ENCODE peak calls at places on chromosomes 2 and 18, in ten cellular contexts. One of them, this sample, is unnamed.

GRCh38 chr18:62399306-62399705 is 74.2 kb downstream of the TNFRSF11A start:
- DNase-seq in dorsolateral prefrontal cortex: no peak
- DNase-seq in epithelial cell of esophagus: no peak
- DNase-seq in breast epithelium: no peak
- DNase-seq in A549: no peak
- DNase-seq in kidney epithelial cell: no peak
- DNase-seq in fibroblast of pulmonary artery: no peak
- DNase-seq in astrocyte of the spinal cord: no peak
- DNase-seq in left ventricle myocardium inferior: no peak
- DNase-seq in IMR-90: no peak
- DNase-seq in this sample: no peak

GRCh38 chr2:229090231-229090630 is 180.9 kb downstream of the PID1 start:
- DNase-seq in fibroblast of pulmonary artery: no peak
- DNase-seq in breast epithelium: no peak
- DNase-seq in astrocyte of the spinal cord: no peak
- DNase-seq in epithelial cell of esophagus: peak
- DNase-seq in A549: no peak
- DNase-seq in dorsolateral prefrontal cortex: no peak
- DNase-seq in kidney epithelial cell: no peak
- DNase-seq in left ventricle myocardium inferior: no peak
- DNase-seq in IMR-90: peak
- DNase-seq in this sample: no peak

GRCh38 chr2:46385786-46386577 is 88.8 kb downstream of the EPAS1 start:
- DNase-seq in epithelial cell of esophagus: peak
- DNase-seq in kidney epithelial cell: no peak
- DNase-seq in IMR-90: peak
- DNase-seq in left ventricle myocardium inferior: no peak
- DNase-seq in fibroblast of pulmonary artery: peak
- DNase-seq in A549: no peak
- DNase-seq in astrocyte of the spinal cord: no peak
- DNase-seq in breast epithelium: no peak
- DNase-seq in dorsolateral prefrontal cortex: no peak
- DNase-seq in this sample: no peak

GRCh38 chr2:160271166-160272086 is 71.4 kb upstream of the ITGB6 start:
- DNase-seq in dorsolateral prefrontal cortex: no peak
- DNase-seq in breast epithelium: no peak
- DNase-seq in astrocyte of the spinal cord: no peak
- DNase-seq in epithelial cell of esophagus: no peak
- DNase-seq in A549: no peak
- DNase-seq in fibroblast of pulmonary artery: no peak
- DNase-seq in left ventricle myocardium inferior: no peak
- DNase-seq in kidney epithelial cell: no peak
- DNase-seq in IMR-90: no peak
- DNase-seq in this sample: no peak

GRCh38 chr2:207766697-207767460 is 2.8 kb downstream of the FZD5 start:
- DNase-seq in breast epithelium: no peak
- DNase-seq in astrocyte of the spinal cord: no peak
- DNase-seq in left ventricle myocardium inferior: no peak
- DNase-seq in dorsolateral prefrontal cortex: no peak
- DNase-seq in epithelial cell of esophagus: peak
- DNase-seq in A549: no peak
- DNase-seq in IMR-90: no peak
- DNase-seq in kidney epithelial cell: no peak
- DNase-seq in fibroblast of pulmonary artery: no peak
- DNase-seq in this sample: no peak

GRCh38 chr18:29651121-29651675 is 1391.3 kb downstream of the DSC3 start:
- DNase-seq in dorsolateral prefrontal cortex: no peak
- DNase-seq in left ventricle myocardium inferior: no peak
- DNase-seq in fibroblast of pulmonary artery: peak
- DNase-seq in IMR-90: peak
- DNase-seq in kidney epithelial cell: peak
- DNase-seq in breast epithelium: no peak
- DNase-seq in epithelial cell of esophagus: peak
- DNase-seq in A549: no peak
- DNase-seq in astrocyte of the spinal cord: peak
- DNase-seq in this sample: no peak

GRCh38 chr2:239908308-239908707 is 116.8 kb downstream of the NDUFA10 start:
- DNase-seq in kidney epithelial cell: no peak
- DNase-seq in epithelial cell of esophagus: no peak
- DNase-seq in astrocyte of the spinal cord: no peak
- DNase-seq in dorsolateral prefrontal cortex: no peak
- DNase-seq in fibroblast of pulmonary artery: no peak
- DNase-seq in breast epithelium: no peak
- DNase-seq in left ventricle myocardium inferior: no peak
- DNase-seq in A549: no peak
- DNase-seq in IMR-90: no peak
- DNase-seq in this sample: no peak

GRCh38 chr2:3344897-3345296 is 32.7 kb downstream of the EIPR1 start:
- DNase-seq in epithelial cell of esophagus: no peak
- DNase-seq in left ventricle myocardium inferior: no peak
- DNase-seq in IMR-90: no peak
- DNase-seq in fibroblast of pulmonary artery: no peak
- DNase-seq in kidney epithelial cell: no peak
- DNase-seq in A549: no peak
- DNase-seq in breast epithelium: no peak
- DNase-seq in astrocyte of the spinal cord: no peak
- DNase-seq in dorsolateral prefrontal cortex: peak
- DNase-seq in this sample: no peak

GRCh38 chr2:69518836-69519235 is 81.6 kb upstream of the NFU1 start:
- DNase-seq in A549: no peak
- DNase-seq in breast epithelium: no peak
- DNase-seq in epithelial cell of esophagus: peak
- DNase-seq in dorsolateral prefrontal cortex: no peak
- DNase-seq in left ventricle myocardium inferior: no peak
- DNase-seq in astrocyte of the spinal cord: no peak
- DNase-seq in kidney epithelial cell: no peak
- DNase-seq in IMR-90: no peak
- DNase-seq in fibroblast of pulmonary artery: no peak
- DNase-seq in this sample: no peak

GRCh38 chr2:54724560-54725342 is 1.3 kb downstream of the EML6 start:
- DNase-seq in dorsolateral prefrontal cortex: peak
- DNase-seq in left ventricle myocardium inferior: peak
- DNase-seq in astrocyte of the spinal cord: no peak
- DNase-seq in epithelial cell of esophagus: peak
- DNase-seq in IMR-90: no peak
- DNase-seq in breast epithelium: no peak
- DNase-seq in A549: peak
- DNase-seq in fibroblast of pulmonary artery: no peak
- DNase-seq in kidney epithelial cell: no peak
- DNase-seq in this sample: peak

GRCh38 chr18:37230762-37231161 is 334.8 kb downstream of the CELF4 start:
- DNase-seq in IMR-90: no peak
- DNase-seq in kidney epithelial cell: no peak
- DNase-seq in A549: no peak
- DNase-seq in epithelial cell of esophagus: no peak
- DNase-seq in astrocyte of the spinal cord: no peak
- DNase-seq in fibroblast of pulmonary artery: peak
- DNase-seq in dorsolateral prefrontal cortex: no peak
- DNase-seq in left ventricle myocardium inferior: no peak
- DNase-seq in breast epithelium: no peak
- DNase-seq in this sample: no peak

GRCh38 chr2:33212151-33212550 is 264.3 kb upstream of the RASGRP3 start:
- DNase-seq in kidney epithelial cell: peak
- DNase-seq in left ventricle myocardium inferior: no peak
- DNase-seq in A549: peak
- DNase-seq in dorsolateral prefrontal cortex: no peak
- DNase-seq in fibroblast of pulmonary artery: peak
- DNase-seq in breast epithelium: no peak
- DNase-seq in epithelial cell of esophagus: peak
- DNase-seq in astrocyte of the spinal cord: peak
- DNase-seq in IMR-90: peak
- DNase-seq in this sample: no peak

GRCh38 chr2:70431948-70432347 is 121.7 kb downstream of the TGFA start:
- DNase-seq in A549: no peak
- DNase-seq in breast epithelium: no peak
- DNase-seq in astrocyte of the spinal cord: no peak
- DNase-seq in IMR-90: no peak
- DNase-seq in kidney epithelial cell: no peak
- DNase-seq in dorsolateral prefrontal cortex: no peak
- DNase-seq in epithelial cell of esophagus: no peak
- DNase-seq in left ventricle myocardium inferior: no peak
- DNase-seq in fibroblast of pulmonary artery: no peak
- DNase-seq in this sample: no peak

GRCh38 chr2:150487537-150488429 is at the start of gene RND3:
- DNase-seq in left ventricle myocardium inferior: peak
- DNase-seq in IMR-90: peak
- DNase-seq in A549: peak
- DNase-seq in astrocyte of the spinal cord: peak
- DNase-seq in epithelial cell of esophagus: peak
- DNase-seq in kidney epithelial cell: peak
- DNase-seq in dorsolateral prefrontal cortex: peak
- DNase-seq in breast epithelium: peak
- DNase-seq in fibroblast of pulmonary artery: peak
- DNase-seq in this sample: peak

GRCh38 chr2:58428286-58428552 is 187.1 kb upstream of the FANCL start:
- DNase-seq in kidney epithelial cell: no peak
- DNase-seq in A549: peak
- DNase-seq in fibroblast of pulmonary artery: peak
- DNase-seq in IMR-90: no peak
- DNase-seq in breast epithelium: no peak
- DNase-seq in dorsolateral prefrontal cortex: no peak
- DNase-seq in left ventricle myocardium inferior: no peak
- DNase-seq in astrocyte of the spinal cord: no peak
- DNase-seq in epithelial cell of esophagus: peak
- DNase-seq in this sample: no peak

GRCh38 chr2:42545714-42546390 is 22.6 kb upstream of the MTA3 start:
- DNase-seq in dorsolateral prefrontal cortex: no peak
- DNase-seq in astrocyte of the spinal cord: no peak
- DNase-seq in epithelial cell of esophagus: no peak
- DNase-seq in breast epithelium: no peak
- DNase-seq in kidney epithelial cell: no peak
- DNase-seq in A549: no peak
- DNase-seq in left ventricle myocardium inferior: no peak
- DNase-seq in IMR-90: no peak
- DNase-seq in fibroblast of pulmonary artery: no peak
- DNase-seq in this sample: no peak
- H3K4me3 ChIP-seq in dorsolateral prefrontal cortex: no peak
- H3K4me3 ChIP-seq in astrocyte of the spinal cord: no peak
- H3K4me3 ChIP-seq in epithelial cell of esophagus: no peak
- H3K4me3 ChIP-seq in breast epithelium: no peak
- H3K4me3 ChIP-seq in kidney epithelial cell: no peak
- H3K4me3 ChIP-seq in A549: no peak
- H3K4me3 ChIP-seq in left ventricle myocardium inferior: no peak
- H3K4me3 ChIP-seq in IMR-90: no peak
- H3K4me3 ChIP-seq in fibroblast of pulmonary artery: no peak
- H3K4me3 ChIP-seq in this sample: no peak

DNA sequence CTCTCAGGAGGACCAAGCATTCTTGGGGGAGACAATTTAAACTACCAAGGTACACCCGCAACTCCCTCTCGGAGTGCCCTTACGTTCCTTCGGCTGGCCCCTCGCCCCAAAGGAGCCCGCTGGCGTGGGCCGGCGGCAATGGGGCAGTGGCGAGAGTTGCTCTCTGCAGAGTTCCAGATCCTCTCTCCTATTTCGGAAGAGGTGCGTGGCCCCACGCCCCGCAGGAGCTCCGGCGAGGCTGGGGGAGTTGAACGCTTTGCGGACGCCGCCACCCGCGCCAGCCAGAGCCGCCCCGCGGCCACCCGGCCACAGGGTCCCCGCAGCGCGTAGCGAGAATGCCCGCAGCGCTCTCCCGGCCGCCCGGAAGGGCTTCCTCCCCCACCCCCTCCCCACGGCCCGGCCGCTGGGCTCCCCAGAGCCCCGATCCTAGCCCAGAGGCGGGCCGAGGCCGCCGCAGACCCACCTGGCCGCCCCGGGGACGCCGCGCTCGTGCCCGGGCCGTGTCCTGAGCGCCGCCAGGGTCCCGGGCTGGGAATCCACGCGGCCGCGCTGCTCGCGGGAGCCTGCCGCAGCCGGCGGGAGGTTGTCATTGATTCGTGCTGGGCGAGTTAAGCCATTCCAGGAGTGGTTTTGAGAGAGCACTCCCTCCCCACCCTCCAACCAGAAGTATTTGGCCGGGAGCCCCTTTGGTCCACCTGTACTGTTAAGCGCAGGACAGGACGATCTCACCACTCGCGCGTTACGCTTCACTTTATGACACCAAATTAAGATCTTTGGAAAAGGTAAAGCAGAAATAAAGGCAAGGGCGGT is 206.3 kb upstream of the SMAD2 start:
- DNase-seq in A549: peak
- DNase-seq in fibroblast of pulmonary artery: no peak
- DNase-seq in breast epithelium: no peak
- DNase-seq in dorsolateral prefrontal cortex: peak
- DNase-seq in left ventricle myocardium inferior: no peak
- DNase-seq in epithelial cell of esophagus: no peak
- DNase-seq in IMR-90: no peak
- DNase-seq in astrocyte of the spinal cord: no peak
- DNase-seq in kidney epithelial cell: no peak
- DNase-seq in this sample: no peak
- H3K4me3 ChIP-seq in A549: peak
- H3K4me3 ChIP-seq in fibroblast of pulmonary artery: peak
- H3K4me3 ChIP-seq in breast epithelium: peak
- H3K4me3 ChIP-seq in dorsolateral prefrontal cortex: peak
- H3K4me3 ChIP-seq in left ventricle myocardium inferior: peak
- H3K4me3 ChIP-seq in epithelial cell of esophagus: peak
- H3K4me3 ChIP-seq in IMR-90: no peak
- H3K4me3 ChIP-seq in astrocyte of the spinal cord: no peak
- H3K4me3 ChIP-seq in kidney epithelial cell: peak
- H3K4me3 ChIP-seq in this sample: peak

GRCh38 chr2:20012032-20012281 is 511 bp downstream of the MATN3 start:
- DNase-seq in IMR-90: no peak
- DNase-seq in A549: no peak
- DNase-seq in left ventricle myocardium inferior: no peak
- DNase-seq in fibroblast of pulmonary artery: no peak
- DNase-seq in astrocyte of the spinal cord: no peak
- DNase-seq in kidney epithelial cell: no peak
- DNase-seq in epithelial cell of esophagus: no peak
- DNase-seq in breast epithelium: no peak
- DNase-seq in dorsolateral prefrontal cortex: no peak
- DNase-seq in this sample: no peak
- H3K4me3 ChIP-seq in IMR-90: peak
- H3K4me3 ChIP-seq in A549: peak
- H3K4me3 ChIP-seq in left ventricle myocardium inferior: peak
- H3K4me3 ChIP-seq in fibroblast of pulmonary artery: peak
- H3K4me3 ChIP-seq in astrocyte of the spinal cord: peak
- H3K4me3 ChIP-seq in kidney epithelial cell: peak
- H3K4me3 ChIP-seq in epithelial cell of esophagus: no peak
- H3K4me3 ChIP-seq in breast epithelium: peak
- H3K4me3 ChIP-seq in dorsolateral prefrontal cortex: peak
- H3K4me3 ChIP-seq in this sample: peak

GRCh38 chr2:109046925-109047508 is 58.0 kb upstream of the EDAR start:
- DNase-seq in fibroblast of pulmonary artery: no peak
- DNase-seq in IMR-90: no peak
- DNase-seq in astrocyte of the spinal cord: no peak
- DNase-seq in dorsolateral prefrontal cortex: no peak
- DNase-seq in breast epithelium: no peak
- DNase-seq in epithelial cell of esophagus: no peak
- DNase-seq in kidney epithelial cell: no peak
- DNase-seq in left ventricle myocardium inferior: no peak
- DNase-seq in A549: no peak
- DNase-seq in this sample: no peak

GRCh38 chr2:109048159-109048558 is 59.1 kb upstream of the EDAR start:
- DNase-seq in A549: no peak
- DNase-seq in IMR-90: no peak
- DNase-seq in breast epithelium: no peak
- DNase-seq in epithelial cell of esophagus: no peak
- DNase-seq in left ventricle myocardium inferior: no peak
- DNase-seq in fibroblast of pulmonary artery: no peak
- DNase-seq in astrocyte of the spinal cord: no peak
- DNase-seq in kidney epithelial cell: no peak
- DNase-seq in dorsolateral prefrontal cortex: no peak
- DNase-seq in this sample: no peak

GRCh38 chr2:109049022-109049421 is 60.0 kb upstream of the EDAR start:
- DNase-seq in epithelial cell of esophagus: no peak
- DNase-seq in IMR-90: no peak
- DNase-seq in dorsolateral prefrontal cortex: no peak
- DNase-seq in kidney epithelial cell: no peak
- DNase-seq in A549: no peak
- DNase-seq in left ventricle myocardium inferior: no peak
- DNase-seq in breast epithelium: no peak
- DNase-seq in fibroblast of pulmonary artery: no peak
- DNase-seq in astrocyte of the spinal cord: no peak
- DNase-seq in this sample: no peak

GRCh38 chr2:109045505-109045904 is 56.5 kb upstream of the EDAR start:
- DNase-seq in IMR-90: no peak
- DNase-seq in epithelial cell of esophagus: no peak
- DNase-seq in breast epithelium: no peak
- DNase-seq in fibroblast of pulmonary artery: no peak
- DNase-seq in dorsolateral prefrontal cortex: no peak
- DNase-seq in astrocyte of the spinal cord: no peak
- DNase-seq in left ventricle myocardium inferior: no peak
- DNase-seq in kidney epithelial cell: no peak
- DNase-seq in A549: no peak
- DNase-seq in this sample: no peak
- H3K4me3 ChIP-seq in IMR-90: no peak
- H3K4me3 ChIP-seq in epithelial cell of esophagus: no peak
- H3K4me3 ChIP-seq in breast epithelium: no peak
- H3K4me3 ChIP-seq in fibroblast of pulmonary artery: no peak
- H3K4me3 ChIP-seq in dorsolateral prefrontal cortex: no peak
- H3K4me3 ChIP-seq in astrocyte of the spinal cord: no peak
- H3K4me3 ChIP-seq in left ventricle myocardium inferior: no peak
- H3K4me3 ChIP-seq in kidney epithelial cell: no peak
- H3K4me3 ChIP-seq in A549: no peak
- H3K4me3 ChIP-seq in this sample: no peak